ENCODE peak calls at places on chromosomes 13 and 19, in seven cellular contexts. H is A673, S is mammary epithelial cell, I is ascending aorta, X is body of pancreas, A is lower leg skin, D is transverse colon. E is an unnamed sample.
A peak's percentile ranks its signal among the peaks of the same experiment; 100 is the strongest.

GRCh38 chr19:39813264-39813998 is 20.5 kb downstream of the DYRK1B start:
- DNase-seq in H (no peak), S (no peak), I (no peak), X (no peak), A (no peak), D (no peak), E (no peak)

GRCh38 chr13:110416131-110416584 is 109.1 kb downstream of the COL4A2 start:
- DNase-seq in H (no peak), S (no peak), I (no peak), X (no peak), A (no peak), D (no peak), E (no peak)

GRCh38 chr19:1261512-1261862 is 7.6 kb upstream of the CIRBP start:
- DNase-seq in H (peak; percentile 75), S (no peak), I (no peak), X (no peak), A (no peak), D (peak; percentile 46), E (peak; percentile 73)

GRCh38 chr19:13033819-13034611 is 38.7 kb downstream of the NFIX start:
- DNase-seq in H (peak; percentile 57), S (peak; percentile 68), I (peak; percentile 87), X (peak; percentile 84), A (peak; percentile 65), D (peak; percentile 88), E (peak; percentile 87)

GRCh38 chr19:5805465-5806132 is 732 bp downstream of the NRTN start:
- DNase-seq in H (peak; percentile 85), S (peak; percentile 21), I (no peak), X (peak; percentile 90), A (no peak), D (peak; percentile 87), E (peak; percentile 90)

GRCh38 chr19:33725567-33725966 is 71.1 kb upstream of the KCTD15 start:
- DNase-seq in H (no peak), S (no peak), I (no peak), X (no peak), A (no peak), D (no peak), E (peak; percentile 42)

GRCh38 chr19:48461982-48462655 is 6.7 kb downstream of the KCNJ14 start:
- DNase-seq in H (no peak), S (no peak), I (no peak), X (no peak), A (no peak), D (no peak), E (peak; percentile 58)

GRCh38 chr13:35190241-35190640 is 248.2 kb downstream of the NBEA start:
- DNase-seq in H (no peak), S (no peak), I (no peak), X (no peak), A (no peak), D (no peak), E (no peak)

GRCh38 chr19:43776285-43776684 is 4.5 kb downstream of the KCNN4 start:
- DNase-seq in H (no peak), S (no peak), I (no peak), X (no peak), A (no peak), D (no peak), E (no peak)

GRCh38 chr19:7637374-7638256 is 705 bp downstream of the STXBP2 start:
- DNase-seq in H (no peak), S (peak; percentile 8), I (no peak), X (peak; percentile 55), A (no peak), D (peak; percentile 59), E (peak; percentile 88)

GRCh38 chr19:11377237-11377636 is 2.8 kb downstream of the SWSAP1 start:
- DNase-seq in H (no peak), S (peak; percentile 87), I (no peak), X (no peak), A (peak; percentile 44), D (peak; percentile 48), E (no peak)

GRCh38 chr13:35039012-35039411 is 96.9 kb downstream of the NBEA start:
- DNase-seq in H (no peak), S (no peak), I (no peak), X (no peak), A (no peak), D (no peak), E (no peak)

GRCh38 chr19:42421591-42422031 is 5.6 kb downstream of the LIPE start:
- DNase-seq in H (no peak), S (peak; percentile 76), I (peak; percentile 61), X (peak; percentile 56), A (no peak), D (no peak), E (no peak)

GRCh38 chr13:51793570-51794273 is 10.2 kb downstream of the DHRS12 start:
- DNase-seq in H (peak; percentile 51), S (peak; percentile 78), I (no peak), X (peak; percentile 52), A (no peak), D (no peak), E (no peak)

GRCh38 chr19:1324792-1325567 is 39.3 kb downstream of the EFNA2 start:
- DNase-seq in H (peak; percentile 76), S (peak; percentile 57), I (peak; percentile 75), X (peak; percentile 36), A (peak; percentile 46), D (peak; percentile 56), E (no peak)

GRCh38 chr13:109629737-109630136 is 156.6 kb downstream of the IRS2 start:
- DNase-seq in H (no peak), S (no peak), I (no peak), X (no peak), A (no peak), D (no peak), E (no peak)

GRCh38 chr19:53308339-53308811 is 25.2 kb upstream of the ZNF845 start:
- DNase-seq in H (peak; percentile 52), S (no peak), I (no peak), X (peak; percentile 13), A (no peak), D (no peak), E (peak; percentile 70)

GRCh38 chr13:34462843-34463242 is 479.2 kb upstream of the NBEA start:
- DNase-seq in H (no peak), S (peak; percentile 89), I (peak; percentile 64), X (no peak), A (no peak), D (no peak), E (no peak)

GRCh38 chr19:10430505-10431253 is 10.3 kb downstream of the PDE4A start:
- DNase-seq in H (no peak), S (no peak), I (peak; percentile 71), X (peak; percentile 63), A (no peak), D (peak; percentile 77), E (peak; percentile 88)

GRCh38 chr13:23728807-23729206 is 158.6 kb downstream of the TNFRSF19 start:
- DNase-seq in H (no peak), S (no peak), I (no peak), X (no peak), A (no peak), D (no peak), E (no peak)

GRCh38 chr13:52158629-52159158 is 703 bp downstream of the NEK3 start:
- DNase-seq in H (peak; percentile 37), S (peak; percentile 16), I (no peak), X (no peak), A (peak; percentile 44), D (peak; percentile 54), E (no peak)

DNA sequence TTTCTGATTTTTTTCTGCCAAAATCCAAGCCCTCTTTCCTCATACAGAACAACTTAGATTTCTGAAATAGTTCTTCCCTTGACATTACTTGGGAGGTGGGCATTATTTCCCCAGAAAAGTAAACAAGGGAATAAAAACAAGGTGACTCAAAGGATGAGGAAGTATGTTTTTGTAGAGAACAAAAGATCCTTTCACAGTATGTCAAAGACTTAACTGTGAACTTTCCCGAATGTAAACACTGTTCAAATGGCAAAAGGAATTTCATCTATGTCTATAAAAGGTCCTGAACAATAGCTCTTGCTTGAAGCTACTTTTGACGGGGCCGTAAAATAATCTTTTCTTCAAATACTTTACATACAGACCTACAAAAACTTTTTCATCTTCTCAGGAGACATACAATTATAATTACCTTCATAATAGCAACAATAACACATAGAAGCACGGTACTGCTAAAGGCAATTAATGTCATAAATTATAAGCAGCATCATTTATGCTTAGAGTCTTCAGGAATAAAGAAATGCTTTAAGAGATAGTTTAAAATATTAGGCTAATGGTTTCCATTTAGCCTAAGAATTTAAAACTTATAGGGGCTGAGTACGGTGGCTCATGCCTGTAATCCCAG is 191.1 kb downstream of the RGCC start:
- DNase-seq in H (no peak), S (peak; percentile 65), I (no peak), X (no peak), A (no peak), D (no peak), E (no peak)
- H3K4me3 ChIP-seq in H (no peak overlapping the region), S (no peak overlapping the region), I (peak overlapping the region; percentile 0), X (no peak overlapping the region), A (no peak overlapping the region), D (no peak overlapping the region), E (no peak overlapping the region)

GRCh38 chr19:55678121-55678671 is 3.2 kb downstream of the EPN1 start:
- DNase-seq in H (no peak), S (no peak), I (peak; percentile 71), X (no peak), A (no peak), D (peak; percentile 70), E (no peak)
- H3K4me3 ChIP-seq in H (no peak overlapping the region), S (no peak overlapping the region), I (no peak overlapping the region), X (no peak overlapping the region), A (no peak overlapping the region), D (peak overlapping the region; percentile 65), E (no peak overlapping the region)

DNA sequence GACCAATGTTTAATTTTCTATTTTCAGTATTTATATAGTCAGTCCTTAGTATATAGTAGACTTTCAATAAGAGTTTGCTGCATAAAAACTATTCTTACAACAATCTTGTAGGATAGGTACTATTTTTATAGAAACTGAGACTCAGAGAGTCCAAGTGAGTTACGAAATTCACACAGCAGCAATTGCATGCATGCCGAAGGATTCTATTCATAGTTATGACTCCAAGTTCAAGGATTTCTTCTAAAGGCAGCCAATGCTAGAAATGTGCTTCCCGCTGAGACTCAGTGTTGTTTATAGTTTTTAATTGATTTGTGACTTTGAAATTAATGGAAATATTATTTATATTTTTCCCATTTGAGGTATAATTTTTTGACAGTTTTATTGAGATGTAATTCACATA is 62.7 kb upstream of the CSNK1A1L start:
- DNase-seq in H (no peak), S (no peak), I (no peak), X (no peak), A (no peak), D (no peak), E (no peak)
- H3K4me3 ChIP-seq in H (no peak overlapping the region), S (no peak overlapping the region), I (no peak overlapping the region), X (no peak overlapping the region), A (no peak overlapping the region), D (no peak overlapping the region), E (no peak overlapping the region)

GRCh38 chr13:32859893-32860292 is 156.3 kb upstream of the KL start:
- DNase-seq in H (no peak), S (no peak), I (no peak), X (no peak), A (no peak), D (no peak), E (no peak)

GRCh38 chr13:32857689-32858088 is 158.5 kb upstream of the KL start:
- DNase-seq in H (no peak), S (no peak), I (no peak), X (no peak), A (no peak), D (no peak), E (no peak)

GRCh38 chr13:32861304-32861703 is 154.9 kb upstream of the KL start:
- DNase-seq in H (no peak), S (no peak), I (no peak), X (no peak), A (no peak), D (no peak), E (no peak)

DNA sequence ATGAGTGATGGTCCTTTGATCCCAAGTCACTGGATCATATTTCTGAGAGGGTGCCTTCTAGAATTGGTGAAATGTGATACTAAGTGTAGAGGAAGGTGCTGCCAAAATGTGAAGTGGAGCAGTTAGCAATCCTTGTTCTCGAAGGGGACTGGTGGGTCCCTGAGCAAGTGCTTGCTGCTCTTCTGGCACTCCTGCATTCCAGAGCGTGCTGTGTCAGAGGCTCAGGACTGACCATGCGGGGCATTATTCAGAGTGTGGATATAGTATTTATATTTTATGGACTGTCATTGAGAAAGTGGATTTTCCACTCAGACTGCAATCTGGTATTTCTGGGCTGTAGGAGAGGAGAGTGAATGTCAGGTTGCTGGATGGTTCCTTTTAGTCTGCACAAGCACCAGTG is 152.6 kb upstream of the KL start:
- DNase-seq in H (no peak), S (no peak), I (no peak), X (no peak), A (no peak), D (no peak), E (no peak)
- H3K4me3 ChIP-seq in H (no peak overlapping the region), S (no peak overlapping the region), I (no peak overlapping the region), X (no peak overlapping the region), A (no peak overlapping the region), D (no peak overlapping the region), E (no peak overlapping the region)

E was measured in upper lobe of right lung.